ENCODE peak calls at places on chromosomes 13 and 19, in four cellular contexts. C is fibroblast of pulmonary artery, M is left ventricle myocardium inferior, X is fibroblast of mammary gland. B is an unnamed sample.
A peak's percentile ranks its signal among the peaks of the same experiment; 100 is the strongest.

GRCh38 chr19:3010871-3011270 is 18.2 kb downstream of the TLE2 start:
- DNase-seq in C (no peak), M (no peak), X (no peak), B (no peak)

GRCh38 chr19:29714953-29715694 is at the start of gene C19orf12:
- DNase-seq in C (peak; percentile 36), M (peak; percentile 64), X (peak; percentile 14), B (peak; percentile 25)

GRCh38 chr19:46056536-46056935 is 15.7 kb upstream of the IGFL4 start:
- DNase-seq in C (no peak), M (no peak), X (no peak), B (no peak)

GRCh38 chr13:33169273-33169980 is 116.1 kb downstream of the STARD13 start:
- DNase-seq in C (peak; percentile 79), M (no peak), X (peak; percentile 90), B (no peak)

GRCh38 chr13:20182231-20182846 is 10.4 kb downstream of the GJB2 start:
- DNase-seq in C (peak; percentile 86), M (no peak), X (peak; percentile 80), B (peak; percentile 76)

GRCh38 chr13:39461685-39462266 is 141.2 kb downstream of the LHFPL6 start:
- DNase-seq in C (no peak), M (no peak), X (no peak), B (no peak)

GRCh38 chr19:18865973-18866799 is 29.8 kb downstream of the CERS1 start:
- DNase-seq in C (peak; percentile 54), M (peak; percentile 66), X (peak; percentile 55), B (peak; percentile 15)

GRCh38 chr19:45757696-45758095 is 11.4 kb downstream of the SIX5 start:
- DNase-seq in C (no peak), M (no peak), X (no peak), B (no peak)

GRCh38 chr13:23500858-23501257 is 67.4 kb upstream of the SACS start:
- DNase-seq in C (peak; percentile 71), M (no peak), X (peak; percentile 97), B (no peak)

GRCh38 chr13:98171806-98172569 is 5.1 kb downstream of the RNF113B start:
- DNase-seq in C (peak; percentile 33), M (peak; percentile 40), X (peak; percentile 46), B (no peak)

GRCh38 chr13:94505730-94506129 is 26.2 kb upstream of the DCT start:
- DNase-seq in C (no peak), M (no peak), X (no peak), B (no peak)

GRCh38 chr19:55670280-55671053 is 4.6 kb upstream of the EPN1 start:
- DNase-seq in C (no peak), M (no peak), X (no peak), B (no peak)

GRCh38 chr13:99969934-99970760 is 1.4 kb downstream of the ZIC5 start:
- DNase-seq in C (no peak), M (no peak), X (peak; percentile 26), B (peak; percentile 40)

GRCh38 chr13:94345374-94346195 is 133.9 kb downstream of the DCT start:
- DNase-seq in C (peak; percentile 70), M (no peak), X (peak; percentile 56), B (no peak)

GRCh38 chr19:56117889-56118288 is 3.2 kb downstream of the ZNF787 start:
- DNase-seq in C (no peak), M (no peak), X (no peak), B (no peak)

GRCh38 chr13:99726261-99726894 is 225.1 kb downstream of the TM9SF2 start:
- DNase-seq in C (no peak), M (no peak), X (no peak), B (no peak)

GRCh38 chr13:99314640-99315176 is 7.5 kb upstream of the GPR183 start:
- DNase-seq in C (peak; percentile 44), M (no peak), X (peak; percentile 91), B (no peak)

GRCh38 chr13:114078501-114079451 is 53.6 kb downstream of the RASA3 start:
- DNase-seq in C (peak; percentile 76), M (peak; percentile 67), X (peak; percentile 95), B (no peak)

GRCh38 chr13:36297259-36297599 is 385 bp downstream of the CCDC169 start:
- DNase-seq in C (peak; percentile 45), M (no peak), X (peak; percentile 37), B (no peak)

GRCh38 chr13:42153371-42153770 is 104.9 kb downstream of the DGKH start:
- DNase-seq in C (peak; percentile 21), M (no peak), X (no peak), B (no peak)

GRCh38 chr19:49651029-49651825 is 9.2 kb downstream of the SCAF1 start:
- DNase-seq in C (no peak), M (no peak), X (no peak), B (no peak)

GRCh38 chr13:52348983-52349780 is 56.8 kb downstream of the THSD1 start:
- DNase-seq in C (peak; percentile 52), M (no peak), X (peak; percentile 92), B (no peak)

GRCh38 chr19:3065675-3066357 is 3.5 kb upstream of the TLE5 start:
- DNase-seq in C (no peak), M (no peak), X (no peak), B (no peak)

GRCh38 chr13:50682966-50683365 is 160.5 kb downstream of the DLEU7 start:
- DNase-seq in C (no peak), M (no peak), X (no peak), B (no peak)

GRCh38 chr13:110323986-110324749 is 17.1 kb downstream of the COL4A2 start:
- DNase-seq in C (no peak), M (no peak), X (no peak), B (no peak)

GRCh38 chr19:16143399-16144215 is at the start of gene HSH2D:
- DNase-seq in C (no peak), M (peak; percentile 36), X (no peak), B (peak; percentile 64)

GRCh38 chr19:41995959-41996797 is 2.1 kb upstream of the ATP1A3 start:
- DNase-seq in C (no peak), M (no peak), X (no peak), B (peak; percentile 34)

GRCh38 chr19:45804959-45805230 is 10.2 kb downstream of the RSPH6A start:
- DNase-seq in C (no peak), M (no peak), X (no peak), B (no peak)

GRCh38 chr19:8373867-8374813 is 10.2 kb downstream of the ANGPTL4 start:
- DNase-seq in C (no peak), M (no peak), X (no peak), B (no peak)

GRCh38 chr13:34321986-34322385 is 504.0 kb downstream of the RFC3 start:
- DNase-seq in C (no peak), M (no peak), X (no peak), B (no peak)

GRCh38 chr19:3695124-3695733 is 5.0 kb downstream of the PIP5K1C start:
- DNase-seq in C (no peak), M (no peak), X (no peak), B (no peak)

GRCh38 chr19:11538232-11539036 is at the start of gene CNN1:
- DNase-seq in C (peak; percentile 74), M (peak; percentile 66), X (peak; percentile 25), B (no peak)

GRCh38 chr19:31350693-31351211 is 1.5 kb upstream of the TSHZ3 start:
- DNase-seq in C (peak; percentile 56), M (peak; percentile 68), X (peak; percentile 35), B (no peak)

GRCh38 chr19:10271543-10272086 is 695 bp downstream of the ICAM1 start:
- DNase-seq in C (peak; percentile 46), M (no peak), X (no peak), B (no peak)

GRCh38 chr13:95463516-95463915 is 89.0 kb upstream of the CLDN10 start:
- DNase-seq in C (peak; percentile 16), M (no peak), X (peak; percentile 28), B (no peak)

GRCh38 chr13:70178346-70178745 is 70.1 kb upstream of the KLHL1 start:
- DNase-seq in C (no peak), M (no peak), X (no peak), B (no peak)

GRCh38 chr13:34290661-34291060 is 472.7 kb downstream of the RFC3 start:
- DNase-seq in C (no peak), M (no peak), X (no peak), B (no peak)

GRCh38 chr13:33174491-33174890 is 111.1 kb downstream of the STARD13 start:
- DNase-seq in C (no peak), M (no peak), X (no peak), B (no peak)

GRCh38 chr19:45123440-45123850 is 30.5 kb downstream of the PPP1R37 start:
- DNase-seq in C (no peak), M (no peak), X (no peak), B (no peak)

DNA sequence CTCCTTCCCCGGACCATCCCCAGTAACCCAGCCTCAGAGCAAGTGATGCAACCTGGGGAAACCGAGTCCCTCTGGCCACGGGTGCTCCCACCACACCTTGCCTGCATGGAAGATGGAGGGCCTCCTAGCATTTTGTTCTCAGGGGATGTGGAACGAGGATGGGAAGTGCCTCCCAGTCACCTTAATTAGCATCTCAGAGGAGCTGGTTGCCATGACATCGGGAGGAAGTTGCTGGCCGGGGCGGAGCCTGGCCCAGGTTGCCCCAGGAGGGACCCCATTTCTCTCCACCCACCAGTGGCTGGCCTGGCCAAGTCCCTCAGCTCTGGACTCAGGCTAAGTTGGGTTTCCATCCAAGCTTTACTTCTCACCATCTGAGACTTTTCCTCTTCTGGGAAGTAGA is 24.1 kb upstream of the PTPRS start:
- DNase-seq in C (no peak), M (no peak), X (no peak), B (no peak)
- H3K4me3 ChIP-seq in C (no peak overlapping the region), M (no peak overlapping the region), X (no peak overlapping the region), B (no peak overlapping the region)

GRCh38 chr19:48415395-48415794 is 21.9 kb downstream of the GRIN2D start:
- DNase-seq in C (peak; percentile 56), M (peak; percentile 81), X (peak; percentile 60), B (peak; percentile 74)
- H3K4me3 ChIP-seq in C (no peak overlapping the region), M (peak overlapping the region; percentile 55), X (no peak overlapping the region), B (no peak overlapping the region)

GRCh38 chr19:48539503-48540096 is 12.4 kb upstream of the SULT2B1 start:
- DNase-seq in C (peak; percentile 69), M (no peak), X (peak; percentile 79), B (no peak)

GRCh38 chr19:48541813-48542212 is 10.2 kb upstream of the SULT2B1 start:
- DNase-seq in C (no peak), M (no peak), X (no peak), B (no peak)

GRCh38 chr19:48543121-48543710 is 8.8 kb upstream of the SULT2B1 start:
- DNase-seq in C (peak; percentile 62), M (no peak), X (peak; percentile 62), B (no peak)

GRCh38 chr19:48537541-48537940 is 14.4 kb upstream of the SULT2B1 start:
- DNase-seq in C (no peak), M (no peak), X (no peak), B (no peak)

GRCh38 chr19:48540110-48540509 is 11.9 kb upstream of the SULT2B1 start:
- DNase-seq in C (no peak), M (no peak), X (no peak), B (no peak)
- H3K4me3 ChIP-seq in C (no peak overlapping the region), M (no peak overlapping the region), X (no peak overlapping the region), B (no peak overlapping the region)

DNA sequence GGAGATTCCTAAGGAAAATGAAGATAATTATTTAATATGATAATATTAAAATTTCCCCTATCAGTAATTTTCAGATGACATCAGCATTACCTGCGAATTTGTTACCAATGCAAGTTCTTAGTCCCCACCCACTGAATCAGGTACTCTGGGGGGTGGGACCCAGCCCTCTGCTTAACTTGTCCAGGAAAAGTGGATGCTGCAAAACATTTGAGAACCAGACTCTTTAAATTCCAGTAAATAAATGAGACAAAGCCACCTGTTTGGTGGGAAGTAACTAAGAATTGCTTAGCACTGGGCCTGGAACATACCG is 495 bp upstream of the ZNF599 start:
- DNase-seq in C (no peak), M (no peak), X (no peak), B (no peak)
- H3K4me3 ChIP-seq in C (peak overlapping the region; percentile 89), M (peak overlapping the region; percentile 84), X (peak overlapping the region; percentile 80), B (peak overlapping the region; percentile 80)

GRCh38 chr19:40282920-40283319 is 2.2 kb downstream of the AKT2 start:
- DNase-seq in C (no peak), M (no peak), X (peak; percentile 20), B (no peak)
- H3K4me3 ChIP-seq in C (no peak overlapping the region), M (peak overlapping the region; percentile 83), X (no peak overlapping the region), B (no peak overlapping the region)

B was measured in Jurkat, Clone E6-1.